ENCODE peak calls at places on chromosomes 16 and 17, in four cellular contexts. F is K562, J is HepG2, K is GM12878. N is an unnamed sample.

GRCh38 chr16:9007177-9007794 is 43.6 kb upstream of the USP7 start:
- DNase-seq in F (peak; percentile 64), K (no peak), J (no peak), N (no peak)

GRCh38 chr16:82195917-82196494 is 26.0 kb upstream of the MPHOSPH6 start:
- DNase-seq in F (no peak), K (no peak), J (no peak), N (no peak)

GRCh38 chr17:74141612-74142011 is 61.9 kb upstream of the RPL38 start:
- DNase-seq in F (no peak), K (no peak), J (no peak), N (no peak)

GRCh38 chr16:70250748-70251650 is 741 bp downstream of the EXOSC6 start:
- DNase-seq in K (no peak), F (peak; percentile 73), J (peak; percentile 53), N (peak; percentile 48)

GRCh38 chr16:67170948-67171649 is 761 bp downstream of the NOL3 start:
- DNase-seq in K (no peak), J (peak; percentile 45), F (no peak), N (no peak)

GRCh38 chr16:14465799-14466198 is 164.3 kb downstream of the PARN start:
- DNase-seq in J (no peak), F (no peak), K (no peak), N (no peak)

GRCh38 chr17:71063127-71063526 is 893.8 kb downstream of the KCNJ2 start:
- DNase-seq in J (no peak), K (no peak), F (no peak), N (no peak)

GRCh38 chr17:59527325-59527917 is 38.0 kb upstream of the DHX40 start:
- DNase-seq in J (no peak), F (peak; percentile 37), K (no peak), N (no peak)

GRCh38 chr16:8026450-8026849 is 563.9 kb downstream of the TMEM114 start:
- DNase-seq in J (no peak), F (peak; percentile 52), K (no peak), N (no peak)

GRCh38 chr17:80389011-80389995 is 25.7 kb upstream of the ENDOV start:
- DNase-seq in J (no peak), K (no peak), F (no peak), N (no peak)

GRCh38 chr17:18194394-18194793 is 10.8 kb downstream of the ALKBH5 start:
- DNase-seq in K (no peak), F (no peak), J (no peak), N (no peak)

GRCh38 chr16:46711106-46711769 is 21.8 kb downstream of the ORC6 start:
- DNase-seq in K (no peak), F (no peak), J (no peak), N (no peak)

GRCh38 chr17:74185786-74186185 is 17.7 kb upstream of the RPL38 start:
- DNase-seq in J (no peak), K (no peak), F (no peak), N (no peak)

GRCh38 chr16:66121466-66121865 is 245.0 kb upstream of the CDH5 start:
- DNase-seq in K (no peak), J (no peak), F (no peak), N (no peak)

GRCh38 chr16:2341456-2342447 is 1.2 kb upstream of the ABCA3 start:
- DNase-seq in J (no peak), F (no peak), K (no peak), N (no peak)

GRCh38 chr16:66408181-66409048 is 18.7 kb upstream of the BEAN1 start:
- DNase-seq in F (peak; percentile 16), J (peak; percentile 93), K (no peak), N (no peak)

GRCh38 chr17:35612924-35613521 is 25.9 kb downstream of the AP2B1 start:
- DNase-seq in F (peak; percentile 56), K (no peak), J (peak; percentile 48), N (peak; percentile 14)
- TF ChIP-seq FOXM1 in F (no peak), K (no peak), J (no peak), N (no peak)

GRCh38 chr17:77191266-77191665 is 50.5 kb downstream of the SEC14L1 start:
- DNase-seq in K (no peak), F (no peak), J (no peak), N (no peak)

GRCh38 chr17:77190561-77190960 is 49.8 kb downstream of the SEC14L1 start:
- DNase-seq in J (no peak), K (no peak), F (no peak), N (no peak)

GRCh38 chr17:77188084-77189066 is 47.6 kb downstream of the SEC14L1 start:
- DNase-seq in K (no peak), J (peak; percentile 38), F (no peak), N (no peak)

GRCh38 chr17:77186141-77186604 is 45.4 kb downstream of the SEC14L1 start:
- DNase-seq in F (no peak), J (no peak), K (no peak), N (no peak)

GRCh38 chr17:77189148-77189547 is 48.4 kb downstream of the SEC14L1 start:
- DNase-seq in F (no peak), J (no peak), K (peak; percentile 64), N (no peak)
- TF ChIP-seq TARDBP in F (no peak), J (no peak), K (no peak), N (no peak)

GRCh38 chr16:11094838-11095565 is 150.6 kb downstream of the CLEC16A start:
- DNase-seq in F (no peak), K (no peak), J (no peak), N (no peak)
- TF ChIP-seq FOXM1 in F (no peak), K (peak; percentile 19), J (no peak), N (no peak)

GRCh38 chr17:44200478-44201155 is 933 bp upstream of the ATXN7L3 start:
- DNase-seq in J (peak; percentile 38), K (no peak), F (peak; percentile 42), N (no peak)
- TF ChIP-seq TARDBP in J (peak; percentile 24), K (no peak), F (no peak), N (no peak)

GRCh38 chr16:83420206-83420760 is 387.5 kb upstream of the HSBP1 start:
- DNase-seq in K (no peak), J (peak; percentile 19), F (peak; percentile 37), N (peak; percentile 6)
- TF ChIP-seq FOXM1 in K (no peak), J (no peak), F (no peak), N (no peak)

GRCh38 chr17:21289175-21289901 is 4.8 kb downstream of the MAP2K3 start:
- DNase-seq in J (no peak), K (no peak), F (no peak), N (no peak)
- TF ChIP-seq TARDBP in J (no peak), K (no peak), F (no peak), N (no peak)

N was measured in HEK293T.